ENCODE peak calls at places on chromosomes 12 and 14, in four cellular contexts. O is ovary; U is kidney epithelial cell; Z is CD4-positive, alpha-beta T cell. Q is an unnamed sample.

GRCh38 chr14:64717870-64718269 is 13.6 kb downstream of the PLEKHG3 start:
- DNase-seq in O (peak; percentile 62), U (no peak), Z (no peak), Q (peak; percentile 38)

GRCh38 chr12:101563197-101563596 is 31.6 kb upstream of the MYBPC1 start:
- DNase-seq in O (no peak), U (no peak), Z (no peak), Q (no peak)

GRCh38 chr12:29783773-29784666 is at the start of gene TMTC1:
- DNase-seq in O (peak; percentile 83), U (no peak), Z (no peak), Q (peak; percentile 44)

GRCh38 chr14:58944226-58944769 is 244.2 kb upstream of the DAAM1 start:
- DNase-seq in O (no peak), U (no peak), Z (no peak), Q (no peak)

GRCh38 chr12:76103958-76104357 is 19.5 kb upstream of the NAP1L1 start:
- DNase-seq in O (no peak), U (no peak), Z (no peak), Q (no peak)

GRCh38 chr14:74980398-74980745 is 22.3 kb upstream of the EIF2B2 start:
- DNase-seq in O (no peak), U (no peak), Z (no peak), Q (no peak)

GRCh38 chr12:55733021-55733555 is 4.3 kb upstream of the CD63 start:
- DNase-seq in O (no peak), U (no peak), Z (no peak), Q (no peak)

GRCh38 chr14:92945959-92946846 is 23.3 kb downstream of the CHGA start:
- DNase-seq in O (peak; percentile 29), U (peak; percentile 67), Z (no peak), Q (peak; percentile 92)

GRCh38 chr12:12376636-12377448 is 20.0 kb downstream of the BORCS5 start:
- DNase-seq in O (no peak), U (peak; percentile 63), Z (no peak), Q (no peak)

GRCh38 chr12:54352891-54353874 is 11.1 kb downstream of the GPR84 start:
- DNase-seq in O (peak; percentile 62), U (no peak), Z (no peak), Q (no peak)

GRCh38 chr14:68790656-68791077 is 2.2 kb downstream of the ZFP36L1 start:
- DNase-seq in O (no peak), U (no peak), Z (peak; percentile 69), Q (no peak)

GRCh38 chr14:78398216-78398615 is 228.0 kb downstream of the NRXN3 start:
- DNase-seq in O (no peak), U (no peak), Z (no peak), Q (no peak)

GRCh38 chr12:64273527-64274403 is 51.7 kb upstream of the KICS2 start:
- DNase-seq in O (no peak), U (no peak), Z (peak; percentile 3), Q (peak; percentile 44)

GRCh38 chr14:61695695-61696527 is 598 bp downstream of the HIF1A start:
- DNase-seq in O (peak; percentile 42), U (no peak), Z (peak; percentile 33), Q (peak; percentile 56)

GRCh38 chr14:85538636-85539035 is 8.7 kb downstream of the FLRT2 start:
- DNase-seq in O (no peak), U (no peak), Z (no peak), Q (no peak)

GRCh38 chr12:19846561-19846960 is 407.3 kb downstream of the AEBP2 start:
- DNase-seq in O (no peak), U (peak; percentile 62), Z (no peak), Q (no peak)

GRCh38 chr14:96204151-96205058 is at the start of gene BDKRB2:
- DNase-seq in O (peak; percentile 65), U (peak; percentile 62), Z (no peak), Q (peak; percentile 72)

GRCh38 chr14:22769369-22769768 is 2.9 kb downstream of the OXA1L start:
- DNase-seq in O (no peak), U (no peak), Z (no peak), Q (no peak)

GRCh38 chr14:22768947-22769346 is 2.5 kb downstream of the OXA1L start:
- DNase-seq in O (no peak), U (no peak), Z (no peak), Q (no peak)

GRCh38 chr14:22767323-22767589 is 768 bp downstream of the OXA1L start:
- DNase-seq in O (no peak), U (no peak), Z (no peak), Q (no peak)

GRCh38 chr14:22764382-22764781 is 2.1 kb upstream of the OXA1L start:
- DNase-seq in O (no peak), U (no peak), Z (no peak), Q (no peak)

DNA sequence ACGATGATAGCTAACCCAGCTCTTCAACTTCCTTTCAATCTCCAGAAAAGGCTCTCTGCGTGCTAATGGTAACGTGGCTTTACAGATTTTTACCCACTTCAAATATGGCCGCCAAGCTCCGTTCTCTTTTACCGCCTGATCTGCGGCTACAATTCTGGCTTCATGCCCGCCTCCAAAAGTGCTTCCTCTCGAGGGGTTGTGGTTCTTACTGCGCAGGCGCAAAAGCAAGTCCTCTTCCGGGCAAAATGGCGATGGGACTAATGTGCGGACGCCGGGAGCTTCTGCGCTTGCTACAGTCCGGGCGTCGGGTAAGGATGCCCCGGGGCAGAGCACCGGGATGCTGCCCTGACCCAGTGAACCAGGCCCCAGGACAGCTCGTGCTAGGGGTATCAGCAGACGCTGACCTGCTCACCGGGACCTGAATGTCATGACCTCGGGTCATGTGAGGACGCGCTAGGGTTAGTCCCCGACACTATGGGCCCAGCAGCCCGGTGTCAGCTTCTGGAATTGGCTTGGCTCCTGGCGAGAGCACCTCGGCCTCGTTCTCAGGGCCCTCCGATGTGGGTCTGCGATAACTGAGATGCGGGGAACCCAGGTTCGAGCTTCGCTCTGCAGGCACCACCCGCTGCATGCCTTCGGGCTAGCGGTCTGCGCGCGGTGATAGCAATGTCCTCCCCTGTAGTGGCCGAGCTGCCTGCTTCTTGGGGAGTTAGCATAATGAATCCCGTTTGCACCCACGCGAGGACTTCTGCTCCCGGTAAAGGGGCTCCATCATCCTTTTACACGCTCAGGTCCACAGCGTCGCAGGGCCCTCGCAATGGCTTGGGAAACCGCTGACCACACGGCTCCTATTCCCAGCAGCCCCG is at the start of gene OXA1L:
- DNase-seq in O (peak; percentile 99), U (peak; percentile 94), Z (peak; percentile 92), Q (peak; percentile 93)
- TF ChIP-seq CTCF in O (no peak), U (no peak), Z (no peak), Q (no peak)

GRCh38 chr14:39734306-39734705 is 302.1 kb upstream of the FBXO33 start:
- DNase-seq in O (no peak), U (no peak), Z (no peak), Q (no peak)

GRCh38 chr14:39726563-39726962 is 294.3 kb upstream of the FBXO33 start:
- DNase-seq in O (no peak), U (no peak), Z (no peak), Q (no peak)

GRCh38 chr14:39733741-39734140 is 301.5 kb upstream of the FBXO33 start:
- DNase-seq in O (no peak), U (no peak), Z (no peak), Q (no peak)

DNA sequence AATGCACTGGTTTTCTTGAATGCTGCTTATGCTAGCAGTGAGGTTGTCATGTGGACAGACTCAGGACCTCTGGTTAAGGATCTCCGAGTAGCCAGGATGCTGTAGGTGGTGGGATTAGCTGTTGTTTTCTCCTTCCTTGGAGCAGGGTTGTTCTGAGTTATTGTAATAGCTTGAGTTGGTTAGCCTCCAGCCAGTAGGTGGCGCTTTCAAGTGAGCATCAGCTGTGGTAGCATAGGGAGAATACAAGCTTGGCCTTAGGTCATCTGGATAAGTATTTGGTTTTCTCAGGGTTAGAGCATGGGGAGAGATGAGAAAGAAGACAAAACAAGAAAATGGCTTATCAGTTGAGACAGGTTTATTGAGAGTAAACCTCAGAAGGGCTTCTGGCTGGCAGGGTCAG is 299.7 kb upstream of the FBXO33 start:
- DNase-seq in O (no peak), U (no peak), Z (no peak), Q (no peak)
- TF ChIP-seq CTCF in O (no peak), U (peak; percentile 11), Z (no peak), Q (no peak)

GRCh38 chr12:108335349-108336119 is 3.6 kb downstream of the CMKLR1 start:
- DNase-seq in O (no peak), U (no peak), Z (no peak), Q (no peak)

GRCh38 chr12:108333898-108334699 is 5.0 kb downstream of the CMKLR1 start:
- DNase-seq in O (no peak), U (no peak), Z (no peak), Q (no peak)

GRCh38 chr12:108338915-108339657 is at the start of gene CMKLR1:
- DNase-seq in O (peak; percentile 15), U (no peak), Z (no peak), Q (no peak)

GRCh38 chr12:108340037-108340436 is 926 bp upstream of the CMKLR1 start:
- DNase-seq in O (no peak), U (no peak), Z (no peak), Q (no peak)

DNA sequence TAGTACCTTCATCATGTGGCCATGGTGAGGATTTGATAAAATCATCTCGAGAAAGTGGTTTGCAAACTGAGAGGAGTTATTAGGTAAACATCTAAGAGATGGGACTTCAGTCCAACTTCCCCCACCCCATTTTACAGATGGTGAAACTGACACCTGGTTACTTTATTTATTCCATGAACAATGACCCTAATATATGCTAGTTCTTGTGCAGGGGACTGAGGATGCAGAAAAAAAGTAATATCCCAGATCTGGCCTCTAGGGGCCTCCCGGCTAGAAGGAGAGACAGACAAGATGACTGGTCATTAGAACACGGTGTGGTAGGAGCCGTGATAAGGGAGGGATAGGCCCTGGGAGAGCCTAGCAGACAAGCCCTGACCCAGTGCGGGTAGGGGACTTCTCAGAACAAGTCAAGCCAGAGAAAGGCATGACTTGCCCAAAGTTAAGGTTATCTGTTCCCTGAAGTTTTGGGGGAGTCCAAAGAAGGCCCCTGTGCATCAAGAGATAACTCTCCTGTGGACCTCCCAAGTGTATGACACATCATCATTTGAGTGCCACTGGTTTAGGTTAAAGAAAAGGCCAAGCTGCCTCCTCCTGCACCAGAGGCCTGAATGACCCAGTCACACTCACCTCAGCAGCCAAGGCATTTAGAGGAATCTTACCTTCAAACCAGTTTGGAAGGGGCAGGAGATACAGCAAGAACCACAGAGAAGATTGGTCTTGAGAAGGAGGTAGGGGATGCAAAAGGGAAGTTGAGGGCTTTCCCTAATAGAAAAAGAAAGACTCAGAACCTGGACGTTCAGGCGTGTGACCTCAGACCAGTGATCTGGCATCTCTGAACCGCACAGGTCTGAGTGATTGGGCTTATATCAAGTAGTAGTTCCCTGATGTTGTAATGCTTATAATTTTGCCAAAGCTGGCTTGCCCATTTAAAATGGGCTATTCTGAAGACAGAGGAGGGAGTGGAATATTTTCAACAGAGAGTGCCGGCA is 1.6 kb downstream of the CMKLR1 start:
- DNase-seq in O (no peak), U (no peak), Z (no peak), Q (peak; percentile 36)
- TF ChIP-seq CTCF in O (peak; percentile 15), U (peak; percentile 59), Z (peak; percentile 10), Q (peak; percentile 42)

DNA sequence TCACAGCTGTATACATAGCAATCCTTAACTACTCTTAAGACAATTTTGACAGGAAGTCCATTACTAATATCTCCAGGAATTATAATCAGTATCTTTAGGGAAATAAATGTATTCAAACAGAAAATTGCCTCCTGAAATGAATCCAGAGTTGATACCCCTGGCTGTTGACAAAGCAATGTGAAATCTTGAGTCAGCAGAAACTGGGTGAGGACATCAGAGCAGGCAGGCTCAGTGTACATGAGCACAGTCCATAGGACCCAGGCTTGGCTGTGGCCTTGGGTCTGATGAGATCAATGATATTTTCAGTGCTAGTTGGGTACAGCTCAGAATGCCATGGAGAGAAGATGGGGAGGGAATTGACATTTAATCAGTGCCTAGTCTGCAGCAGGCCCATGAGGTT is 151.3 kb downstream of the SLC15A4 start:
- DNase-seq in O (no peak), U (no peak), Z (no peak), Q (no peak)
- TF ChIP-seq CTCF in O (no peak), U (no peak), Z (no peak), Q (no peak)

GRCh38 chr12:13962699-13963098 is 18.7 kb downstream of the GRIN2B start:
- DNase-seq in O (no peak), U (no peak), Z (no peak), Q (peak; percentile 42)
- TF ChIP-seq CTCF in O (no peak), U (peak; percentile 54), Z (no peak), Q (peak; percentile 38)

GRCh38 chr14:29926701-29927595 is 699 bp downstream of the PRKD1 start:
- DNase-seq in O (peak; percentile 56), U (no peak), Z (no peak), Q (peak; percentile 69)
- TF ChIP-seq CTCF in O (no peak), U (no peak), Z (no peak), Q (no peak)